ENCODE peak calls at places on chromosomes 4 and X, in five cellular contexts. One of them, this sample, is unnamed.
A peak's percentile ranks its signal among the peaks of the same experiment; 100 is the strongest.

GRCh38 chrX:13418126-13419091 is 98.6 kb upstream of the ATXN3L start:
- DNase-seq in endodermal cell: no peak
- DNase-seq in mucosa of descending colon: no peak
- DNase-seq in psoas muscle: no peak
- DNase-seq in body of pancreas: no peak
- DNase-seq in this sample: no peak

GRCh38 chr4:123892368-123892961 is 495.9 kb downstream of the SPRY1 start:
- DNase-seq in endodermal cell: no peak
- DNase-seq in psoas muscle: no peak
- DNase-seq in mucosa of descending colon: no peak
- DNase-seq in body of pancreas: no peak
- DNase-seq in this sample: no peak

GRCh38 chrX:130174051-130174704 is 2.4 kb downstream of the RAB33A start:
- DNase-seq in endodermal cell: no peak
- DNase-seq in mucosa of descending colon: no peak
- DNase-seq in psoas muscle: peak; percentile 25
- DNase-seq in body of pancreas: no peak
- DNase-seq in this sample: peak; percentile 52

GRCh38 chr4:179625391-179625790 is 2183.2 kb upstream of the AGA start:
- DNase-seq in body of pancreas: no peak
- DNase-seq in endodermal cell: no peak
- DNase-seq in mucosa of descending colon: no peak
- DNase-seq in psoas muscle: no peak
- DNase-seq in this sample: no peak

GRCh38 chr4:139815646-139816601 is 150.3 kb downstream of the MGST2 start:
- DNase-seq in mucosa of descending colon: no peak
- DNase-seq in body of pancreas: no peak
- DNase-seq in psoas muscle: peak; percentile 56
- DNase-seq in endodermal cell: peak; percentile 86
- DNase-seq in this sample: peak; percentile 66

GRCh38 chrX:42710452-42710851 is 67.5 kb downstream of the PPP1R2C start:
- DNase-seq in endodermal cell: no peak
- DNase-seq in body of pancreas: no peak
- DNase-seq in psoas muscle: no peak
- DNase-seq in mucosa of descending colon: no peak
- DNase-seq in this sample: no peak

GRCh38 chr4:17941731-17942130 is 79.8 kb downstream of the LCORL start:
- DNase-seq in body of pancreas: no peak
- DNase-seq in endodermal cell: no peak
- DNase-seq in psoas muscle: no peak
- DNase-seq in mucosa of descending colon: no peak
- DNase-seq in this sample: no peak

GRCh38 chrX:40085714-40086113 is 12.0 kb downstream of the BCOR start:
- DNase-seq in psoas muscle: no peak
- DNase-seq in mucosa of descending colon: no peak
- DNase-seq in endodermal cell: peak; percentile 59
- DNase-seq in body of pancreas: peak; percentile 75
- DNase-seq in this sample: no peak

GRCh38 chr4:106868381-106869035 is 167.6 kb downstream of the DKK2 start:
- DNase-seq in endodermal cell: no peak
- DNase-seq in body of pancreas: no peak
- DNase-seq in psoas muscle: no peak
- DNase-seq in mucosa of descending colon: no peak
- DNase-seq in this sample: no peak

GRCh38 chrX:10761447-10761846 is 141.1 kb upstream of the MID1 start:
- DNase-seq in endodermal cell: no peak
- DNase-seq in mucosa of descending colon: no peak
- DNase-seq in body of pancreas: no peak
- DNase-seq in psoas muscle: no peak
- DNase-seq in this sample: no peak

GRCh38 chrX:138886769-138887168 is 175.3 kb upstream of the FGF13 start:
- DNase-seq in psoas muscle: no peak
- DNase-seq in body of pancreas: no peak
- DNase-seq in endodermal cell: no peak
- DNase-seq in mucosa of descending colon: no peak
- DNase-seq in this sample: no peak

GRCh38 chrX:46913710-46914109 is 1.5 kb downstream of the JADE3 start:
- DNase-seq in body of pancreas: peak; percentile 33
- DNase-seq in psoas muscle: no peak
- DNase-seq in endodermal cell: peak; percentile 53
- DNase-seq in mucosa of descending colon: peak; percentile 16
- DNase-seq in this sample: peak; percentile 6
- H3K4me3 ChIP-seq in body of pancreas: peak overlapping the region; percentile 60
- H3K4me3 ChIP-seq in psoas muscle: peak overlapping the region; percentile 70
- H3K4me3 ChIP-seq in endodermal cell: peak overlapping the region; percentile 90
- H3K4me3 ChIP-seq in mucosa of descending colon: no peak overlapping the region
- H3K4me3 ChIP-seq in this sample: peak overlapping the region; percentile 66

DNA sequence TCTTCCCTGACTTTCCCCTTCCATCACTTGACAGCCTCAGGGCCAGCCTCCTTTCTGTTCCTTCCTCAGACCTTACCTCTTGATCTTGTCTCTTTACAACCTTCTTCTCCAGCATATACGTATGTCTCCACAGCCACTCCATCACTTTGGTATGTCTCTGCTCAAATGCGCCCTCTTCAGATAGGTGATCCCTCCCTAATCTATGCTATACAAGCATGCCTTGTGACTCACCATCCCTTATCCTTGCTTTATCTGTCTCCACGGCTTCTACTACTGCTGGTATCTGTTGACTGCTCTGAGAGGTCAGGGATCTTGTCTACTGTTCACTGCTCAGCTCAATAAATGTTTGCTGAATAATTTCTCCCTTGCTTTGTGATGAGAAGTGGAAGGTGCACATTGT is 9.0 kb downstream of the ARAP2 start:
- DNase-seq in mucosa of descending colon: no peak
- DNase-seq in endodermal cell: peak; percentile 73
- DNase-seq in psoas muscle: no peak
- DNase-seq in body of pancreas: no peak
- DNase-seq in this sample: no peak
- H3K36me3 ChIP-seq in mucosa of descending colon: no peaks in the 10 kb centered on the region
- H3K36me3 ChIP-seq in endodermal cell: no peaks in the 10 kb centered on the region
- H3K36me3 ChIP-seq in psoas muscle: no peaks in the 10 kb centered on the region
- H3K36me3 ChIP-seq in body of pancreas: no peaks in the 10 kb centered on the region
- H3K36me3 ChIP-seq in this sample: no peaks in the 10 kb centered on the region

DNA sequence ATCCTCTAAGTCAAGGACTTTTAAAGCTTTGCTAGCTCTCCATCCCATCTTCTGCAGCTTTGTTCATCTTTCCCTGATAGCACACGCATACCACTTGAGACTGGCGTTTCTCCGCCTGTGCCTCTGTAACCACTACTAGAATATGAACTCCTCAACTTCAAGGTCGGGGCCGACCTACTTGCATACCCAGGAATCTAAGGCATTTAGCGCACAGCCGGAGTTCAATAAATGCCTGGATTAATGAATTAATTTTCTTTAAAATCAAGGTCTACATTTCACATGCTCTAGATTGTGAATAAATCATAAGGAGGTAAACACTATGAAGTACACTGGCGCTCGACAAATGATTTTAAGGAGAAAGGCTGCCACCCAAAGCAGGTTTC is 89.3 kb downstream of the HNRNPD start:
- DNase-seq in endodermal cell: no peak
- DNase-seq in mucosa of descending colon: no peak
- DNase-seq in body of pancreas: peak; percentile 20
- DNase-seq in psoas muscle: no peak
- DNase-seq in this sample: no peak
- H3K4me3 ChIP-seq in endodermal cell: peak overlapping the region; percentile 83
- H3K4me3 ChIP-seq in mucosa of descending colon: no peak overlapping the region
- H3K4me3 ChIP-seq in body of pancreas: no peak overlapping the region
- H3K4me3 ChIP-seq in psoas muscle: peak overlapping the region; percentile 68
- H3K4me3 ChIP-seq in this sample: peak overlapping the region; percentile 54

GRCh38 chr4:1018147-1019020 is 7.0 kb downstream of the FGFRL1 start:
- DNase-seq in psoas muscle: no peak
- DNase-seq in endodermal cell: no peak
- DNase-seq in mucosa of descending colon: no peak
- DNase-seq in body of pancreas: no peak
- DNase-seq in this sample: no peak
- H3K36me3 ChIP-seq in psoas muscle: no peaks in the 10 kb centered on the region
- H3K36me3 ChIP-seq in endodermal cell: peaks cover 8% of the 10 kb centered on the region
- H3K36me3 ChIP-seq in mucosa of descending colon: no peaks in the 10 kb centered on the region
- H3K36me3 ChIP-seq in body of pancreas: no peaks in the 10 kb centered on the region
- H3K36me3 ChIP-seq in this sample: no peaks in the 10 kb centered on the region

DNA sequence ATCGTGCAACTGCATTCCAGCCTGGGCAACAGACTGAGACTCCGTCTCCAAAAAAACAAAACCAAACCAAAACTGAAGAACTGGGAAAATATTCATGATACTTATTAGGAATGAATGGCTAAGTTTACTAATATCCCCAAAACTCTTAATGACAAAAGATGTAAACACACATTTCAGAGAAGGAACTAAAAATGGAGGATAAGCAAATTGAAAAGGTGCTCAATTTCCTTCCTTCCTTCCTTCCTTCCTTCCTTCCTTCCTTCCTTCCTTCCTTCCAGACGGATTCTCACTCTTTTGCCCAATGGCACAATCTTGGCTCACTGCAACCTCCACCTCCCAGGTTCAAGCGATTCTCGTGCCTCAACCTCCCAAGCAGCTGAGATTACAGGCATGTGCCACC is 44.4 kb upstream of the CDKN2AIP start:
- DNase-seq in body of pancreas: no peak
- DNase-seq in endodermal cell: no peak
- DNase-seq in mucosa of descending colon: no peak
- DNase-seq in psoas muscle: no peak
- DNase-seq in this sample: no peak
- H3K4me3 ChIP-seq in body of pancreas: no peak overlapping the region
- H3K4me3 ChIP-seq in endodermal cell: no peak overlapping the region
- H3K4me3 ChIP-seq in mucosa of descending colon: no peak overlapping the region
- H3K4me3 ChIP-seq in psoas muscle: no peak overlapping the region
- H3K4me3 ChIP-seq in this sample: no peak overlapping the region

DNA sequence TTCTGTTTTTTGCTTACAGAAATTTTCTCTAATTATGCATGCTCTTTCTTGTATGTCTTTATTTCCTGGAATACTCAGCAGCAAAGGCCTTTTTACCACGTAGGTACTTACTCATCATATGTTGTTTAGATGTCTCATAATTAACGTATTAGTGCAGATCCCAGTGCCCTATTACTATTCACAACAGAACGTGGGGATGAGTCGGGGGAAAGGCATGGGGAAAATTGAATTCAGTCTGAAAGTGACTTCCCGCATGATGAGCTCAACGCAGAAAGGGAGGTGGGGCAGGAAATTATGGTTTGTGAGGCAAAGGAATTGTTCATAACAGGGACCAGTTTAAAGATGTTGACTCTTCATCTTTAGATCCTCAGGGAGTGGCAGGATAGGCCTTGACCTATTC is 1.9 kb upstream of the TMPRSS11D start:
- DNase-seq in endodermal cell: no peak
- DNase-seq in mucosa of descending colon: no peak
- DNase-seq in psoas muscle: no peak
- DNase-seq in body of pancreas: no peak
- DNase-seq in this sample: no peak
- H3K36me3 ChIP-seq in endodermal cell: no peaks in the 10 kb centered on the region
- H3K36me3 ChIP-seq in mucosa of descending colon: no peaks in the 10 kb centered on the region
- H3K36me3 ChIP-seq in psoas muscle: no peaks in the 10 kb centered on the region
- H3K36me3 ChIP-seq in body of pancreas: no peaks in the 10 kb centered on the region
- H3K36me3 ChIP-seq in this sample: no peaks in the 10 kb centered on the region

DNA sequence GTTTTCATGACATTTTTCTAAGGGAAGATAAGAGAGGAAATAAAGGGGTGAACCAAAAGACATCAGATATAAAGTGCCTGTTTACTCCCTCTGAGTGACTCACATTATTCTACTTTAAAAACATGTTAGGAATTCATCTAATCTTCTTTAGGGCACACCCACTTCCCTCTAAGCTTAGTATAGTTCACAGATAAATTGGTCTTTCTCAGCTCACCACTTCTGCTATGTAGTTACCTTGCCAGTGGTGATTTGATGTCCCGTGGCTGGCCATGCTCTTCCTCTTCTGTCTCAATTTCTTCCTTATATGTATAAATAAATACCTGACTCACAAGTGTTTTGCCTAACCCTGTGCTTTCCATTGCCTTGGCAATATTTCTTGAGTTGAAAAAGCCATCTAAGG is 96.8 kb downstream of the PDLIM5 start:
- DNase-seq in body of pancreas: no peak
- DNase-seq in psoas muscle: no peak
- DNase-seq in endodermal cell: no peak
- DNase-seq in mucosa of descending colon: no peak
- DNase-seq in this sample: no peak
- H3K4me3 ChIP-seq in body of pancreas: no peak overlapping the region
- H3K4me3 ChIP-seq in psoas muscle: no peak overlapping the region
- H3K4me3 ChIP-seq in endodermal cell: peak overlapping the region; percentile 64
- H3K4me3 ChIP-seq in mucosa of descending colon: no peak overlapping the region
- H3K4me3 ChIP-seq in this sample: no peak overlapping the region

DNA sequence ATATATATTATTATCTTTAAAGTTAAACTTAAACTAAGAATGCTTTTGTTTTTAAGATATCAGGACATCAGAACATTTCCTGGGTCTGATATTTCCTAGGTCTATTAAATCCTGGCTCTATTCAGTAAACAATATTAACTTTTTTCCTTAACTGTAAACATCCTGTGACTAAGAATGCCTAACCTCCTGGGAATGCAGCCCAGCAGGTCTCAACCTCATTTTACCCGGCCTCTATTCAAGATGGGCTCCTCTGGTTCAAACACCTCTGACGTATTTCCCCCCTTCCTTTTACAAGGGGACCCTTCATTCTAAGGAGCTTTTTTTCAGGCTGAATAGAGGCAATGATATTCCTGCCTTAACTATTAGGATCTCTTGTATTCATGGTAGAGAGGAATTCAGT is 35.8 kb upstream of the DYNLT3 start:
- DNase-seq in mucosa of descending colon: no peak
- DNase-seq in body of pancreas: no peak
- DNase-seq in psoas muscle: no peak
- DNase-seq in endodermal cell: no peak
- DNase-seq in this sample: no peak
- H3K36me3 ChIP-seq in mucosa of descending colon: no peaks in the 10 kb centered on the region
- H3K36me3 ChIP-seq in body of pancreas: no peaks in the 10 kb centered on the region
- H3K36me3 ChIP-seq in psoas muscle: no peaks in the 10 kb centered on the region
- H3K36me3 ChIP-seq in endodermal cell: no peaks in the 10 kb centered on the region
- H3K36me3 ChIP-seq in this sample: no peaks in the 10 kb centered on the region

GRCh38 chr4:55123791-55124190 is 1.6 kb downstream of the KDR start:
- DNase-seq in psoas muscle: no peak
- DNase-seq in body of pancreas: no peak
- DNase-seq in mucosa of descending colon: no peak
- DNase-seq in endodermal cell: no peak
- DNase-seq in this sample: no peak
- H3K4me3 ChIP-seq in psoas muscle: peak overlapping the region; percentile 65
- H3K4me3 ChIP-seq in body of pancreas: no peak overlapping the region
- H3K4me3 ChIP-seq in mucosa of descending colon: no peak overlapping the region
- H3K4me3 ChIP-seq in endodermal cell: peak overlapping the region; percentile 89
- H3K4me3 ChIP-seq in this sample: no peak overlapping the region

GRCh38 chr4:61408861-61409260 is 208.7 kb downstream of the ADGRL3 start:
- DNase-seq in psoas muscle: no peak
- DNase-seq in body of pancreas: no peak
- DNase-seq in endodermal cell: no peak
- DNase-seq in mucosa of descending colon: no peak
- DNase-seq in this sample: no peak
- H3K36me3 ChIP-seq in psoas muscle: no peaks in the 10 kb centered on the region
- H3K36me3 ChIP-seq in body of pancreas: no peaks in the 10 kb centered on the region
- H3K36me3 ChIP-seq in endodermal cell: no peaks in the 10 kb centered on the region
- H3K36me3 ChIP-seq in mucosa of descending colon: no peaks in the 10 kb centered on the region
- H3K36me3 ChIP-seq in this sample: no peaks in the 10 kb centered on the region

This sample was measured in BE2C.